ENCODE peak calls at places on chromosomes 12 and 14, in four cellular contexts. One of them, this sample, is unnamed.

GRCh38 chr12:4909397-4909733 is 340 bp upstream of the KCNA1 start:
- DNase-seq in astrocyte of the spinal cord: no peak
- DNase-seq in stomach: no peak
- DNase-seq in adrenal gland: no peak
- DNase-seq in this sample: no peak

GRCh38 chr12:3116106-3116898 is 39.1 kb downstream of the TSPAN9 start:
- DNase-seq in astrocyte of the spinal cord: peak
- DNase-seq in stomach: no peak
- DNase-seq in adrenal gland: no peak
- DNase-seq in this sample: no peak

GRCh38 chr12:93128332-93128707 is 199.2 kb upstream of the EEA1 start:
- DNase-seq in astrocyte of the spinal cord: no peak
- DNase-seq in stomach: no peak
- DNase-seq in adrenal gland: no peak
- DNase-seq in this sample: no peak

GRCh38 chr12:11162494-11162893 is 8.5 kb upstream of the SMIM10L1 start:
- DNase-seq in astrocyte of the spinal cord: no peak
- DNase-seq in stomach: no peak
- DNase-seq in adrenal gland: no peak
- DNase-seq in this sample: no peak

GRCh38 chr14:89319687-89320086 is 97.3 kb downstream of the FOXN3 start:
- DNase-seq in astrocyte of the spinal cord: no peak
- DNase-seq in stomach: no peak
- DNase-seq in adrenal gland: no peak
- DNase-seq in this sample: no peak

GRCh38 chr12:115440438-115440837 is 756.5 kb upstream of the TBX3 start:
- DNase-seq in astrocyte of the spinal cord: peak
- DNase-seq in stomach: peak
- DNase-seq in adrenal gland: peak
- DNase-seq in this sample: peak

GRCh38 chr12:52006726-52007157 is at the start of gene TAMALIN:
- DNase-seq in astrocyte of the spinal cord: peak
- DNase-seq in stomach: peak
- DNase-seq in adrenal gland: peak
- DNase-seq in this sample: no peak

GRCh38 chr12:42484996-42485395 is 104.5 kb downstream of the PRICKLE1 start:
- DNase-seq in astrocyte of the spinal cord: no peak
- DNase-seq in stomach: no peak
- DNase-seq in adrenal gland: no peak
- DNase-seq in this sample: no peak

GRCh38 chr14:85948163-85948562 is 418.2 kb downstream of the FLRT2 start:
- DNase-seq in astrocyte of the spinal cord: no peak
- DNase-seq in stomach: no peak
- DNase-seq in adrenal gland: no peak
- DNase-seq in this sample: no peak

GRCh38 chr14:98954347-98955000 is 317.5 kb downstream of the BCL11B start:
- DNase-seq in astrocyte of the spinal cord: no peak
- DNase-seq in stomach: no peak
- DNase-seq in adrenal gland: no peak
- DNase-seq in this sample: no peak

GRCh38 chr12:28278499-28278898 is 88.2 kb downstream of the CCDC91 start:
- DNase-seq in astrocyte of the spinal cord: peak
- DNase-seq in stomach: no peak
- DNase-seq in adrenal gland: no peak
- DNase-seq in this sample: no peak

GRCh38 chr12:28092396-28092795 is 97.9 kb upstream of the CCDC91 start:
- DNase-seq in astrocyte of the spinal cord: no peak
- DNase-seq in stomach: no peak
- DNase-seq in adrenal gland: no peak
- DNase-seq in this sample: no peak

GRCh38 chr12:88518863-88519403 is 61.3 kb downstream of the KITLG start:
- DNase-seq in astrocyte of the spinal cord: no peak
- DNase-seq in stomach: no peak
- DNase-seq in adrenal gland: no peak
- DNase-seq in this sample: no peak

GRCh38 chr14:96741151-96741977 is 55.8 kb upstream of the VRK1 start:
- DNase-seq in astrocyte of the spinal cord: peak
- DNase-seq in stomach: peak
- DNase-seq in adrenal gland: peak
- DNase-seq in this sample: no peak

GRCh38 chr14:69424139-69424923 is 25.8 kb downstream of the SLC39A9 start:
- DNase-seq in astrocyte of the spinal cord: peak
- DNase-seq in stomach: no peak
- DNase-seq in adrenal gland: no peak
- DNase-seq in this sample: no peak

GRCh38 chr14:103207038-103207403 is 83.8 kb downstream of the TNFAIP2 start:
- DNase-seq in astrocyte of the spinal cord: no peak
- DNase-seq in stomach: peak
- DNase-seq in adrenal gland: peak
- DNase-seq in this sample: no peak

GRCh38 chr14:95686935-95687334 is 709 bp downstream of the TCL1B start:
- DNase-seq in astrocyte of the spinal cord: no peak
- DNase-seq in stomach: no peak
- DNase-seq in adrenal gland: no peak
- DNase-seq in this sample: no peak

GRCh38 chr14:69054030-69054429 is 74.9 kb upstream of the ACTN1 start:
- DNase-seq in astrocyte of the spinal cord: no peak
- DNase-seq in stomach: no peak
- DNase-seq in adrenal gland: no peak
- DNase-seq in this sample: no peak

GRCh38 chr12:3604750-3605638 is 114.0 kb downstream of the PRMT8 start:
- DNase-seq in astrocyte of the spinal cord: peak
- DNase-seq in stomach: peak
- DNase-seq in adrenal gland: peak
- DNase-seq in this sample: no peak

GRCh38 chr12:38895446-38895845 is 9.9 kb downstream of the CPNE8 start:
- DNase-seq in astrocyte of the spinal cord: no peak
- DNase-seq in stomach: no peak
- DNase-seq in adrenal gland: no peak
- DNase-seq in this sample: no peak

DNA sequence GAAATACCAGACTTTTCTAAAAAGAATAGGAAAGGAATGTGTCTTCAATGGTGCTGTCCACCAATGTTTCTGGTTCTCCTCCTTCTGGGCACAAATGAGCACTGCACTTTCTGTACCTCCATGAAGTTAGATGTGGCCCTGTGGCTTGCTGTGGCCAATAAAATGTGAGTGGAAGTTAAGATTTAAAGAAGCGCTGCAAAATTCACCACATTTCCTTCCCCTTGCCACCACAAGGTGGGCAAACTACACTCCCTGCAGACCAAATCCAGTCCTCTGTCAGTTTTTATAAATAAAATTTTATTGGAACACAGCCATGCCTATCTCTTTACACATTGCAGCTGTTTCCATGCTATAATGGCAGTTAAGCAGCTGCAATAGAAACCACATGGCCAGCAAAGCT is 141.4 kb upstream of the TMPO start:
- DNase-seq in astrocyte of the spinal cord: peak
- DNase-seq in stomach: no peak
- DNase-seq in adrenal gland: no peak
- DNase-seq in this sample: no peak
- TF ChIP-seq CTCF in astrocyte of the spinal cord: peak
- TF ChIP-seq CTCF in stomach: no peak
- TF ChIP-seq CTCF in adrenal gland: no peak
- TF ChIP-seq CTCF in this sample: peak

GRCh38 chr12:132631357-132632065 is 12.9 kb downstream of the P2RX2 start:
- DNase-seq in astrocyte of the spinal cord: no peak
- DNase-seq in stomach: no peak
- DNase-seq in adrenal gland: no peak
- DNase-seq in this sample: no peak
- H3K4me3 ChIP-seq in astrocyte of the spinal cord: no peak
- H3K4me3 ChIP-seq in stomach: no peak
- H3K4me3 ChIP-seq in adrenal gland: no peak
- H3K4me3 ChIP-seq in this sample: no peak

DNA sequence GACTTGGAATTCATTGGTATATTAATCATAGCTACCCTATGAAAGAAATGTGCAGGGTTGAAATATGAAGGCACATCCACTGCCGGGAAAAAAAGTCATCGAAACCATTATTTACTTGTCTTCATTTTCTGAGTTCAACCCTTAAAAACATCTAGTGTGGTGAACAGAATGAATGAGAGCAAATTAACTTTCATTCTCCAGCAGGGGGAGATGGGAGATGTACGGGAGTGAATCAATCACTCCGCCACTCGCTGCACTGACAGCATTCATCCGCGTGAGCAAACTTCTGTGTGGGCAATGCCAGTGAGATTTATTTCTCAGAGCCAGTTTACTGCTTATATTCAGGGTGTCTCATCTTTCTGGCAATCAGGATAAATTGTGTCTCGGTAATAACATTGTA is 463.5 kb upstream of the MIS18BP1 start:
- DNase-seq in astrocyte of the spinal cord: peak
- DNase-seq in stomach: no peak
- DNase-seq in adrenal gland: no peak
- DNase-seq in this sample: no peak
- TF ChIP-seq CTCF in astrocyte of the spinal cord: peak
- TF ChIP-seq CTCF in stomach: no peak
- TF ChIP-seq CTCF in adrenal gland: peak
- TF ChIP-seq CTCF in this sample: peak

GRCh38 chr14:72154645-72155378 is 222.6 kb downstream of the RGS6 start:
- DNase-seq in astrocyte of the spinal cord: no peak
- DNase-seq in stomach: no peak
- DNase-seq in adrenal gland: no peak
- DNase-seq in this sample: no peak
- H3K4me3 ChIP-seq in astrocyte of the spinal cord: no peak
- H3K4me3 ChIP-seq in stomach: no peak
- H3K4me3 ChIP-seq in adrenal gland: no peak
- H3K4me3 ChIP-seq in this sample: no peak

This sample was measured in HFF-Myc.